ENCODE peak calls at places on chromosomes 2 and 18, in four cellular contexts. One of them, this sample, is unnamed.

GRCh38 chr2:195613922-195614321 is 43.1 kb upstream of the SLC39A10 start:
- DNase-seq in astrocyte of the spinal cord: peak; percentile 89
- DNase-seq in hepatocyte: peak; percentile 61
- DNase-seq in upper lobe of right lung: no peak
- DNase-seq in this sample: no peak

GRCh38 chr2:169716938-169717690 is 16.5 kb upstream of the KLHL23 start:
- DNase-seq in astrocyte of the spinal cord: no peak
- DNase-seq in hepatocyte: peak; percentile 61
- DNase-seq in upper lobe of right lung: no peak
- DNase-seq in this sample: no peak

GRCh38 chr2:230614913-230615332 is 97.7 kb upstream of the CAB39 start:
- DNase-seq in astrocyte of the spinal cord: no peak
- DNase-seq in hepatocyte: no peak
- DNase-seq in upper lobe of right lung: no peak
- DNase-seq in this sample: no peak

GRCh38 chr2:238700122-238700457 is 147.8 kb upstream of the TWIST2 start:
- DNase-seq in astrocyte of the spinal cord: no peak
- DNase-seq in hepatocyte: peak; percentile 76
- DNase-seq in upper lobe of right lung: peak; percentile 81
- DNase-seq in this sample: no peak

GRCh38 chr18:13577091-13577697 is 149.2 kb downstream of the FAM210A start:
- DNase-seq in astrocyte of the spinal cord: peak; percentile 51
- DNase-seq in hepatocyte: no peak
- DNase-seq in upper lobe of right lung: no peak
- DNase-seq in this sample: no peak

GRCh38 chr2:101387151-101387807 is at the start of gene CREG2:
- DNase-seq in astrocyte of the spinal cord: peak; percentile 51
- DNase-seq in hepatocyte: peak; percentile 89
- DNase-seq in upper lobe of right lung: peak; percentile 83
- DNase-seq in this sample: peak; percentile 87

GRCh38 chr2:176455865-176456291 is 186.6 kb downstream of the MTX2 start:
- DNase-seq in astrocyte of the spinal cord: no peak
- DNase-seq in hepatocyte: peak; percentile 33
- DNase-seq in upper lobe of right lung: no peak
- DNase-seq in this sample: peak; percentile 65

GRCh38 chr2:67633212-67633856 is 236.2 kb downstream of the ETAA1 start:
- DNase-seq in astrocyte of the spinal cord: no peak
- DNase-seq in hepatocyte: no peak
- DNase-seq in upper lobe of right lung: no peak
- DNase-seq in this sample: no peak

GRCh38 chr18:44066541-44066940 is 614.1 kb upstream of the SETBP1 start:
- DNase-seq in astrocyte of the spinal cord: no peak
- DNase-seq in hepatocyte: no peak
- DNase-seq in upper lobe of right lung: no peak
- DNase-seq in this sample: no peak

GRCh38 chr18:58297198-58297597 is 253.2 kb downstream of the NEDD4L start:
- DNase-seq in astrocyte of the spinal cord: peak; percentile 72
- DNase-seq in hepatocyte: no peak
- DNase-seq in upper lobe of right lung: no peak
- DNase-seq in this sample: no peak

GRCh38 chr2:44941551-44942234 is at the start of gene SIX3:
- DNase-seq in astrocyte of the spinal cord: no peak
- DNase-seq in hepatocyte: no peak
- DNase-seq in upper lobe of right lung: no peak
- DNase-seq in this sample: no peak

GRCh38 chr18:3451166-3451988 is 1.4 kb downstream of the TGIF1 start:
- DNase-seq in astrocyte of the spinal cord: peak; percentile 96
- DNase-seq in hepatocyte: peak; percentile 96
- DNase-seq in upper lobe of right lung: peak; percentile 96
- DNase-seq in this sample: peak; percentile 97

GRCh38 chr2:11321847-11322246 is 22.6 kb downstream of the ROCK2 start:
- DNase-seq in astrocyte of the spinal cord: no peak
- DNase-seq in hepatocyte: no peak
- DNase-seq in upper lobe of right lung: no peak
- DNase-seq in this sample: no peak

GRCh38 chr2:11315074-11315705 is 29.2 kb downstream of the ROCK2 start:
- DNase-seq in astrocyte of the spinal cord: no peak
- DNase-seq in hepatocyte: no peak
- DNase-seq in upper lobe of right lung: no peak
- DNase-seq in this sample: no peak

GRCh38 chr2:11319939-11320338 is 24.5 kb downstream of the ROCK2 start:
- DNase-seq in astrocyte of the spinal cord: peak; percentile 63
- DNase-seq in hepatocyte: no peak
- DNase-seq in upper lobe of right lung: no peak
- DNase-seq in this sample: no peak

GRCh38 chr2:11325961-11326691 is 18.3 kb downstream of the ROCK2 start:
- DNase-seq in astrocyte of the spinal cord: no peak
- DNase-seq in hepatocyte: no peak
- DNase-seq in upper lobe of right lung: no peak
- DNase-seq in this sample: no peak

GRCh38 chr2:11320698-11321492 is 23.5 kb downstream of the ROCK2 start:
- DNase-seq in astrocyte of the spinal cord: no peak
- DNase-seq in hepatocyte: no peak
- DNase-seq in upper lobe of right lung: no peak
- DNase-seq in this sample: no peak
- TF ChIP-seq CTCF in astrocyte of the spinal cord: peak; percentile 16
- TF ChIP-seq CTCF in hepatocyte: no peak
- TF ChIP-seq CTCF in upper lobe of right lung: no peak
- TF ChIP-seq CTCF in this sample: no peak

GRCh38 chr2:152755029-152755428 is 36.6 kb downstream of the ARL6IP6 start:
- DNase-seq in astrocyte of the spinal cord: no peak
- DNase-seq in hepatocyte: peak; percentile 29
- DNase-seq in upper lobe of right lung: no peak
- DNase-seq in this sample: peak; percentile 56
- TF ChIP-seq CTCF in astrocyte of the spinal cord: peak; percentile 38
- TF ChIP-seq CTCF in hepatocyte: peak; percentile 38
- TF ChIP-seq CTCF in upper lobe of right lung: peak; percentile 16
- TF ChIP-seq CTCF in this sample: peak; percentile 61

GRCh38 chr2:179020156-179020750 is 29.7 kb downstream of the CCDC141 start:
- DNase-seq in astrocyte of the spinal cord: no peak
- DNase-seq in hepatocyte: peak; percentile 38
- DNase-seq in upper lobe of right lung: no peak
- DNase-seq in this sample: peak; percentile 42
- TF ChIP-seq CTCF in astrocyte of the spinal cord: peak; percentile 53
- TF ChIP-seq CTCF in hepatocyte: peak; percentile 40
- TF ChIP-seq CTCF in upper lobe of right lung: peak; percentile 41
- TF ChIP-seq CTCF in this sample: peak; percentile 51

GRCh38 chr2:143873886-143874285 is 646.0 kb downstream of the ZEB2 start:
- DNase-seq in astrocyte of the spinal cord: no peak
- DNase-seq in hepatocyte: no peak
- DNase-seq in upper lobe of right lung: no peak
- DNase-seq in this sample: no peak
- TF ChIP-seq CTCF in astrocyte of the spinal cord: no peak
- TF ChIP-seq CTCF in hepatocyte: no peak
- TF ChIP-seq CTCF in upper lobe of right lung: no peak
- TF ChIP-seq CTCF in this sample: no peak

GRCh38 chr18:33757037-33757436 is 179.0 kb downstream of the ASXL3 start:
- DNase-seq in astrocyte of the spinal cord: peak; percentile 42
- DNase-seq in hepatocyte: no peak
- DNase-seq in upper lobe of right lung: no peak
- DNase-seq in this sample: no peak

GRCh38 chr18:33755918-33756590 is 178.0 kb downstream of the ASXL3 start:
- DNase-seq in astrocyte of the spinal cord: peak; percentile 89
- DNase-seq in hepatocyte: peak; percentile 73
- DNase-seq in upper lobe of right lung: no peak
- DNase-seq in this sample: no peak

GRCh38 chr18:33749831-33750230 is 171.8 kb downstream of the ASXL3 start:
- DNase-seq in astrocyte of the spinal cord: no peak
- DNase-seq in hepatocyte: no peak
- DNase-seq in upper lobe of right lung: no peak
- DNase-seq in this sample: no peak

GRCh38 chr18:33746261-33746660 is 168.2 kb downstream of the ASXL3 start:
- DNase-seq in astrocyte of the spinal cord: no peak
- DNase-seq in hepatocyte: no peak
- DNase-seq in upper lobe of right lung: no peak
- DNase-seq in this sample: no peak

GRCh38 chr18:33751613-33752221 is 173.7 kb downstream of the ASXL3 start:
- DNase-seq in astrocyte of the spinal cord: peak; percentile 36
- DNase-seq in hepatocyte: peak; percentile 57
- DNase-seq in upper lobe of right lung: no peak
- DNase-seq in this sample: no peak
- TF ChIP-seq CTCF in astrocyte of the spinal cord: peak; percentile 65
- TF ChIP-seq CTCF in hepatocyte: peak; percentile 72
- TF ChIP-seq CTCF in upper lobe of right lung: peak; percentile 44
- TF ChIP-seq CTCF in this sample: peak; percentile 63

GRCh38 chr2:233448220-233448559 is 93.9 kb downstream of the DGKD start:
- DNase-seq in astrocyte of the spinal cord: no peak
- DNase-seq in hepatocyte: no peak
- DNase-seq in upper lobe of right lung: peak; percentile 56
- DNase-seq in this sample: peak; percentile 39
- TF ChIP-seq CTCF in astrocyte of the spinal cord: peak; percentile 24
- TF ChIP-seq CTCF in hepatocyte: peak; percentile 5
- TF ChIP-seq CTCF in upper lobe of right lung: no peak
- TF ChIP-seq CTCF in this sample: no peak

GRCh38 chr2:33417093-33417492 is 59.4 kb upstream of the RASGRP3 start:
- DNase-seq in astrocyte of the spinal cord: no peak
- DNase-seq in hepatocyte: no peak
- DNase-seq in upper lobe of right lung: no peak
- DNase-seq in this sample: no peak

GRCh38 chr2:33408109-33408508 is 68.3 kb upstream of the RASGRP3 start:
- DNase-seq in astrocyte of the spinal cord: no peak
- DNase-seq in hepatocyte: no peak
- DNase-seq in upper lobe of right lung: no peak
- DNase-seq in this sample: no peak

GRCh38 chr2:33409417-33409955 is 67.0 kb upstream of the RASGRP3 start:
- DNase-seq in astrocyte of the spinal cord: no peak
- DNase-seq in hepatocyte: no peak
- DNase-seq in upper lobe of right lung: no peak
- DNase-seq in this sample: no peak

GRCh38 chr2:33411765-33412164 is 64.7 kb upstream of the RASGRP3 start:
- DNase-seq in astrocyte of the spinal cord: peak; percentile 88
- DNase-seq in hepatocyte: peak; percentile 26
- DNase-seq in upper lobe of right lung: no peak
- DNase-seq in this sample: no peak

DNA sequence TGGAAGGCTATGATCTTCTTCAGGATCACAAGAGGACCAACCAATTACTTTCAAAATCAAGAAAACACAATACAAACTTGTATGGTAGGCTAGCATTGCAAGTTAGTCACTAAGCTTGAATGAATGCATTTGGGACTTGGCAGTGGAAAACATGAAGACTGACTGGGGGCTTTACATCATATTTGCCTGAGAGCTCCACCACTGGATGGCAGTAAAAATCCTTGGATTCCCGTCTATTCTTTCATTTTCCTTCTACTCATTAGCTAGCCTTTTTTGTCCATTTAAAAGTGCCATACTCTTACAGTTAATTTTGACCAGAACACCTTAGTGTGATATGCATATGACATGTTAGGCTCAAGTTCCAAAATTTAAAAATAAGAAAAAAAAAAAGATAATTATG is 63.5 kb upstream of the RASGRP3 start:
- DNase-seq in astrocyte of the spinal cord: peak; percentile 77
- DNase-seq in hepatocyte: peak; percentile 19
- DNase-seq in upper lobe of right lung: no peak
- DNase-seq in this sample: no peak
- TF ChIP-seq CTCF in astrocyte of the spinal cord: peak; percentile 59
- TF ChIP-seq CTCF in hepatocyte: peak; percentile 40
- TF ChIP-seq CTCF in upper lobe of right lung: peak; percentile 50
- TF ChIP-seq CTCF in this sample: no peak

GRCh38 chr2:28751102-28751955 is at the start of gene PPP1CB:
- DNase-seq in astrocyte of the spinal cord: peak; percentile 97
- DNase-seq in hepatocyte: peak; percentile 99
- DNase-seq in upper lobe of right lung: peak; percentile 98
- DNase-seq in this sample: peak; percentile 93
- TF ChIP-seq CTCF in astrocyte of the spinal cord: peak; percentile 29
- TF ChIP-seq CTCF in hepatocyte: peak; percentile 10
- TF ChIP-seq CTCF in upper lobe of right lung: peak; percentile 32
- TF ChIP-seq CTCF in this sample: no peak

This sample was measured in nephron progenitor cell.